ENCODE peak calls at places on chromosomes 2 and 18, in six cellular contexts. G, M, T, S, P and J are unnamed samples.

GRCh38 chr18:37294951-37295350 is 270.6 kb downstream of the CELF4 start:
- DNase-seq in T (no peak), G (no peak), S (no peak), M (no peak), P (no peak), J (no peak)

GRCh38 chr2:223734346-223734745 is 103.0 kb downstream of the AP1S3 start:
- DNase-seq in T (no peak), P (no peak), M (no peak), G (no peak), S (no peak), J (no peak)

GRCh38 chr2:1869248-1869647 is 124.9 kb upstream of the PXDN start:
- DNase-seq in P (no peak), T (no peak), S (no peak), M (no peak), G (no peak), J (no peak)

GRCh38 chr2:32882911-32883810 is 63.6 kb upstream of the LTBP1 start:
- DNase-seq in T (peak; percentile 53), S (no peak), G (no peak), M (no peak), P (peak; percentile 61), J (no peak)

GRCh38 chr18:24514439-24514838 is 54.0 kb downstream of the HRH4 start:
- DNase-seq in T (peak; percentile 78), G (no peak), P (peak; percentile 82), S (peak; percentile 84), M (no peak), J (peak; percentile 41)

GRCh38 chr2:67463810-67464209 is 66.7 kb downstream of the ETAA1 start:
- DNase-seq in S (peak; percentile 64), P (no peak), M (no peak), T (peak; percentile 91), G (peak; percentile 90), J (peak; percentile 30)

GRCh38 chr2:131146255-131146654 is 41.1 kb downstream of the PLEKHB2 start:
- DNase-seq in P (no peak), T (no peak), G (no peak), S (no peak), M (no peak), J (no peak)

GRCh38 chr2:240739797-240740196 is 48.1 kb downstream of the AQP12A start:
- DNase-seq in M (no peak), G (no peak), S (no peak), P (no peak), T (no peak), J (no peak)

GRCh38 chr2:128272586-128273468 is 45.8 kb downstream of the HS6ST1 start:
- DNase-seq in S (no peak), P (no peak), T (no peak), G (no peak), M (no peak), J (no peak)

GRCh38 chr2:10188211-10188610 is 65.7 kb downstream of the RRM2 start:
- DNase-seq in M (no peak), S (peak; percentile 35), P (no peak), T (peak; percentile 34), G (no peak), J (no peak)